ENCODE peak calls at places on chromosomes 5 and 9, in four cellular contexts. A is CD8-positive, alpha-beta T cell; C is HCT116; E is stomach. N is an unnamed sample.

GRCh38 chr5:104053057-104053666 is 490.6 kb upstream of the NUDT12 start:
- DNase-seq in E (no peak), A (no peak), C (no peak), N (no peak)

GRCh38 chr9:137053944-137054931 is at the start of gene ENTPD2:
- DNase-seq in C (no peak), E (peak), A (peak), N (no peak)

GRCh38 chr9:95078516-95078915 is 239.0 kb downstream of the FANCC start:
- DNase-seq in E (no peak), C (no peak), A (no peak), N (no peak)

GRCh38 chr9:97906236-97906831 is 16.0 kb downstream of the TRMO start:
- DNase-seq in C (no peak), E (no peak), A (peak), N (no peak)

GRCh38 chr5:91591076-91591475 is 208.0 kb upstream of the ARRDC3 start:
- DNase-seq in C (peak), E (no peak), A (no peak), N (no peak)

GRCh38 chr5:106324356-106324755 is 1346.4 kb downstream of the EFNA5 start:
- DNase-seq in E (no peak), C (no peak), A (no peak), N (no peak)

GRCh38 chr9:137740311-137740710 is 121.5 kb downstream of the EHMT1 start:
- DNase-seq in E (no peak), C (no peak), A (no peak), N (no peak)

GRCh38 chr5:8908055-8908683 is 637.7 kb downstream of the SEMA5A start:
- DNase-seq in A (no peak), C (no peak), E (no peak), N (peak)

GRCh38 chr9:81902191-81902590 is 26.0 kb upstream of the SPATA31D4 start:
- DNase-seq in E (no peak), C (no peak), A (no peak), N (no peak)

GRCh38 chr5:36724429-36725332 is 118.3 kb downstream of the SLC1A3 start:
- DNase-seq in A (peak), C (no peak), E (peak), N (no peak)

GRCh38 chr9:128882677-128883590 is 1.0 kb downstream of the LRRC8A start:
- DNase-seq in E (no peak), A (no peak), C (no peak), N (no peak)

GRCh38 chr9:136107155-136107952 is 11.3 kb downstream of the TMEM250 start:
- DNase-seq in E (peak), C (no peak), A (peak), N (no peak)

GRCh38 chr9:129012343-129012742 is 15.8 kb downstream of the SH3GLB2 start:
- DNase-seq in E (no peak), A (no peak), C (no peak), N (no peak)

GRCh38 chr5:113384787-113385186 is 50.0 kb downstream of the TSSK1B start:
- DNase-seq in A (no peak), E (no peak), C (no peak), N (no peak)

GRCh38 chr9:137126786-137127185 is 12.2 kb upstream of the GRIN1 start:
- DNase-seq in C (no peak), E (no peak), A (no peak), N (no peak)

GRCh38 chr9:76181020-76181641 is 213.1 kb downstream of the RFK start:
- DNase-seq in E (no peak), A (no peak), C (peak), N (no peak)

GRCh38 chr5:168273056-168273980 is 18.1 kb upstream of the WWC1 start:
- DNase-seq in A (no peak), E (no peak), C (no peak), N (no peak)

GRCh38 chr9:120513825-120514598 is 66.0 kb downstream of the CDK5RAP2 start:
- DNase-seq in E (no peak), C (no peak), A (no peak), N (no peak)

GRCh38 chr9:109640232-109641078 is 139.5 kb upstream of the PALM2AKAP2 start:
- DNase-seq in A (no peak), E (peak), C (no peak), N (peak)

GRCh38 chr5:132436936-132437335 is 53.6 kb downstream of the IRF1 start:
- DNase-seq in A (no peak), C (no peak), E (no peak), N (no peak)

GRCh38 chr5:132435891-132436290 is 54.7 kb downstream of the IRF1 start:
- DNase-seq in A (no peak), C (no peak), E (no peak), N (no peak)

GRCh38 chr5:132439521-132440206 is 50.9 kb downstream of the IRF1 start:
- DNase-seq in A (no peak), C (no peak), E (no peak), N (no peak)

GRCh38 chr5:132437604-132438275 is 52.8 kb downstream of the IRF1 start:
- DNase-seq in A (peak), C (no peak), E (peak), N (no peak)

GRCh38 chr5:132438931-132439330 is 51.6 kb downstream of the IRF1 start:
- DNase-seq in A (no peak), E (no peak), C (no peak), N (no peak)
- TF ChIP-seq CTCF in A (no peak), E (no peak), C (no peak), N (no peak)

GRCh38 chr5:6712136-6712581 is 1.1 kb upstream of the TENT4A start:
- DNase-seq in C (no peak), E (peak), A (peak), N (peak)
- TF ChIP-seq CTCF in C (no peak), E (no peak), A (no peak), N (peak)

DNA sequence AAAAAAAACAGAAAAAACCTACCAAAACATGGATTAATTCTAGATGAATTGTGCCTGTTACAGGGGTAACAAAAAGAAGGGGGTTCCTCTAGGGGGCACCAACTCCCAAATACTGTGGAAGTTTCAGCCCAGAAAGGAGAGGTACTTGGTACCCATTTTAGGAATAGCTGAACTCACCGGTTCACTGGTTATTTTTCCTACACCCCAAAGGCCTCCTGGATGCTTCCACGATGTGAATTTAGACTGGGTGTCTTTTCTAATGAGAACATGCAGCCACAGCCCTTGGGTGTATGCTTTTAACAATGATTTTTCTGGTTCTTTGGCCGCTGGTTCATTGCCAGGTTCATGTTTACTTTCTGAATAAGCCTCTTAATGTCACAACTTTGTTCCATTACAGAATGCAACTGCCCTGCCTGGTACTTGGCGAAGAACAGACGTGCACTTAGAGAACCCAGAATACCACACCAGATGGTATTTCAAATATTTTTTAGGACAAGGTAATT is 46.7 kb downstream of the GARNL3 start:
- DNase-seq in C (peak), A (peak), E (peak), N (peak)
- TF ChIP-seq CTCF in C (no peak), A (no peak), E (no peak), N (peak)

DNA sequence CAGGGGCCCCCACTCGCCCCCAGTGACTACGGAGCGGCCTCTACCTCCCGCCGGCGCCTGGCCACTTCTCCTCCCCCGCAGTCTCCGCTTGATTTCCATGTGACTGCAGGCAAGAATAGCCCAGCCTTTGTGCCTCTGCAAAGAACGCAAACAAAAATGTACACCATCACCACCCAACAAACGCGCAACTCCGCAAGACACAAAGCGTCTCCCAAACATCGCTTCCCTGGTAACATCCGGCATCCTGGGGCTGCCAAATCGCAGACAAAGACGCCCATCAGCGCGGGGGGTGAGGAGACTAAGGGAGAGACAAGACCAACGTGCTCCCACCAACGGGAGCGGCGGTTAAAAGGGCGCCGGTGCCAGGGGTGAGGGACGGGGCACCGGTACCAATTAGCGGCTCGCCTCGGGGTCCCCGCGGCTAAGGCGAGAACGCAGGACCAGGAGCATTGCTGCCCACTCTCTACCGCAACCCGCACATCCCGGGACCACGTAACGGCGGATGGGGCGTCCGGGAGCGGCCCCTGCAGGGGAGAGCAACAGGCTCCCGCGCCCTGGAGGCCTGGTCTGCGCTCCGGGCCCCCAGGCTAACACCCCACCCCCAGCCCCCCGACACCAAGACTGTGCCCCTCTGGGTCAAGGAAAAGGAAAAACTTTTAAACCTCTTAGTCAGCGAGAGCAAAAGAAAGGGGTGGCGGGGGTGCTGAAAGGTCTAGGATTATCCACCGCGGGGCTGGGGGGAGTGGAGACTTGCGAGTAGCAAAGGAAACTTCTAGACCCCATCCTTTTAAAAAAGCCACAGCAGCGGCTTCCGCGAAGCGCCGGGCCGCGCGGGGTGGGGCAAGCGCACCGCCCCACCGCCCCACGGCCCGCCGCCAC is 885 bp downstream of the MPDZ start:
- DNase-seq in E (peak), A (no peak), C (no peak), N (peak)
- TF ChIP-seq CTCF in E (no peak), A (no peak), C (no peak), N (no peak)